ENCODE peak calls at places on chromosomes 11 and 22, in nine cellular contexts. One of them, this sample, is unnamed.

GRCh38 chr22:50444663-50445062 is 30.2 kb downstream of the SBF1 start:
- DNase-seq in omental fat pad: no peak
- DNase-seq in GM13977: no peak
- DNase-seq in HFFc6: peak; percentile 73
- DNase-seq in AG09309: peak; percentile 20
- DNase-seq in pancreas: peak; percentile 25
- DNase-seq in CD14-positive monocyte: no peak
- DNase-seq in foreskin keratinocyte: no peak
- DNase-seq in uterus: no peak
- DNase-seq in this sample: no peak

GRCh38 chr11:103035656-103036434 is 56.1 kb downstream of the DCUN1D5 start:
- DNase-seq in CD14-positive monocyte: no peak
- DNase-seq in omental fat pad: no peak
- DNase-seq in foreskin keratinocyte: peak; percentile 46
- DNase-seq in uterus: no peak
- DNase-seq in AG09309: peak; percentile 81
- DNase-seq in pancreas: peak; percentile 37
- DNase-seq in GM13977: peak; percentile 56
- DNase-seq in HFFc6: peak; percentile 88
- DNase-seq in this sample: peak; percentile 53

GRCh38 chr22:40055143-40055926 is 60.6 kb downstream of the FAM83F start:
- DNase-seq in omental fat pad: no peak
- DNase-seq in CD14-positive monocyte: no peak
- DNase-seq in foreskin keratinocyte: no peak
- DNase-seq in AG09309: no peak
- DNase-seq in GM13977: peak; percentile 43
- DNase-seq in HFFc6: no peak
- DNase-seq in pancreas: no peak
- DNase-seq in uterus: no peak
- DNase-seq in this sample: no peak

GRCh38 chr11:76579047-76579751 is 91.3 kb downstream of the LRRC32 start:
- DNase-seq in GM13977: no peak
- DNase-seq in HFFc6: no peak
- DNase-seq in omental fat pad: no peak
- DNase-seq in foreskin keratinocyte: no peak
- DNase-seq in CD14-positive monocyte: no peak
- DNase-seq in uterus: peak; percentile 63
- DNase-seq in AG09309: no peak
- DNase-seq in pancreas: no peak
- DNase-seq in this sample: no peak

GRCh38 chr11:130721282-130721681 is 195.0 kb downstream of the SNX19 start:
- DNase-seq in GM13977: no peak
- DNase-seq in pancreas: no peak
- DNase-seq in omental fat pad: no peak
- DNase-seq in HFFc6: no peak
- DNase-seq in AG09309: no peak
- DNase-seq in uterus: no peak
- DNase-seq in foreskin keratinocyte: no peak
- DNase-seq in CD14-positive monocyte: no peak
- DNase-seq in this sample: no peak

GRCh38 chr11:19368726-19369364 is 128.1 kb upstream of the E2F8 start:
- DNase-seq in uterus: no peak
- DNase-seq in AG09309: peak; percentile 47
- DNase-seq in foreskin keratinocyte: no peak
- DNase-seq in omental fat pad: no peak
- DNase-seq in GM13977: no peak
- DNase-seq in CD14-positive monocyte: no peak
- DNase-seq in pancreas: no peak
- DNase-seq in HFFc6: peak; percentile 25
- DNase-seq in this sample: no peak

GRCh38 chr11:125407046-125407445 is 89.0 kb downstream of the FEZ1 start:
- DNase-seq in CD14-positive monocyte: no peak
- DNase-seq in HFFc6: no peak
- DNase-seq in AG09309: no peak
- DNase-seq in pancreas: no peak
- DNase-seq in omental fat pad: no peak
- DNase-seq in uterus: no peak
- DNase-seq in foreskin keratinocyte: no peak
- DNase-seq in GM13977: no peak
- DNase-seq in this sample: no peak

GRCh38 chr11:109914809-109915653 is 178.2 kb upstream of the ZC3H12C start:
- DNase-seq in omental fat pad: no peak
- DNase-seq in CD14-positive monocyte: no peak
- DNase-seq in AG09309: peak; percentile 14
- DNase-seq in uterus: no peak
- DNase-seq in foreskin keratinocyte: peak; percentile 31
- DNase-seq in GM13977: no peak
- DNase-seq in pancreas: no peak
- DNase-seq in HFFc6: no peak
- DNase-seq in this sample: peak; percentile 31

GRCh38 chr11:2218234-2218633 is 46.6 kb upstream of the TH start:
- DNase-seq in HFFc6: no peak
- DNase-seq in foreskin keratinocyte: no peak
- DNase-seq in AG09309: no peak
- DNase-seq in GM13977: no peak
- DNase-seq in omental fat pad: no peak
- DNase-seq in CD14-positive monocyte: no peak
- DNase-seq in pancreas: no peak
- DNase-seq in uterus: no peak
- DNase-seq in this sample: no peak

GRCh38 chr22:44445307-44445680 is 52.7 kb downstream of the RTL6 start:
- DNase-seq in HFFc6: no peak
- DNase-seq in GM13977: no peak
- DNase-seq in pancreas: no peak
- DNase-seq in foreskin keratinocyte: no peak
- DNase-seq in uterus: no peak
- DNase-seq in CD14-positive monocyte: no peak
- DNase-seq in AG09309: no peak
- DNase-seq in omental fat pad: no peak
- DNase-seq in this sample: no peak

GRCh38 chr11:113587318-113587739 is 112.1 kb upstream of the DRD2 start:
- DNase-seq in GM13977: peak; percentile 34
- DNase-seq in pancreas: no peak
- DNase-seq in foreskin keratinocyte: no peak
- DNase-seq in HFFc6: no peak
- DNase-seq in uterus: no peak
- DNase-seq in CD14-positive monocyte: no peak
- DNase-seq in AG09309: no peak
- DNase-seq in omental fat pad: no peak
- DNase-seq in this sample: no peak

GRCh38 chr11:34798985-34799384 is 117.2 kb downstream of the APIP start:
- DNase-seq in CD14-positive monocyte: no peak
- DNase-seq in AG09309: no peak
- DNase-seq in pancreas: no peak
- DNase-seq in uterus: no peak
- DNase-seq in HFFc6: no peak
- DNase-seq in omental fat pad: no peak
- DNase-seq in GM13977: no peak
- DNase-seq in foreskin keratinocyte: no peak
- DNase-seq in this sample: no peak

GRCh38 chr11:102192349-102193066 is 82.3 kb downstream of the YAP1 start:
- DNase-seq in uterus: no peak
- DNase-seq in GM13977: no peak
- DNase-seq in omental fat pad: no peak
- DNase-seq in pancreas: no peak
- DNase-seq in CD14-positive monocyte: no peak
- DNase-seq in foreskin keratinocyte: no peak
- DNase-seq in HFFc6: no peak
- DNase-seq in AG09309: no peak
- DNase-seq in this sample: no peak

GRCh38 chr11:72421351-72421750 is 13.0 kb downstream of the CLPB start:
- DNase-seq in pancreas: no peak
- DNase-seq in uterus: no peak
- DNase-seq in foreskin keratinocyte: no peak
- DNase-seq in AG09309: no peak
- DNase-seq in omental fat pad: no peak
- DNase-seq in GM13977: no peak
- DNase-seq in HFFc6: no peak
- DNase-seq in CD14-positive monocyte: no peak
- DNase-seq in this sample: peak; percentile 13

GRCh38 chr22:35103756-35104155 is 37.8 kb downstream of the ISX start:
- DNase-seq in HFFc6: no peak
- DNase-seq in foreskin keratinocyte: no peak
- DNase-seq in omental fat pad: no peak
- DNase-seq in uterus: no peak
- DNase-seq in CD14-positive monocyte: no peak
- DNase-seq in pancreas: no peak
- DNase-seq in GM13977: no peak
- DNase-seq in AG09309: no peak
- DNase-seq in this sample: no peak

GRCh38 chr11:8577791-8578581 is 16.0 kb downstream of the STK33 start:
- DNase-seq in pancreas: no peak
- DNase-seq in HFFc6: peak; percentile 21
- DNase-seq in uterus: no peak
- DNase-seq in GM13977: no peak
- DNase-seq in foreskin keratinocyte: peak; percentile 20
- DNase-seq in CD14-positive monocyte: no peak
- DNase-seq in omental fat pad: no peak
- DNase-seq in AG09309: no peak
- DNase-seq in this sample: no peak

DNA sequence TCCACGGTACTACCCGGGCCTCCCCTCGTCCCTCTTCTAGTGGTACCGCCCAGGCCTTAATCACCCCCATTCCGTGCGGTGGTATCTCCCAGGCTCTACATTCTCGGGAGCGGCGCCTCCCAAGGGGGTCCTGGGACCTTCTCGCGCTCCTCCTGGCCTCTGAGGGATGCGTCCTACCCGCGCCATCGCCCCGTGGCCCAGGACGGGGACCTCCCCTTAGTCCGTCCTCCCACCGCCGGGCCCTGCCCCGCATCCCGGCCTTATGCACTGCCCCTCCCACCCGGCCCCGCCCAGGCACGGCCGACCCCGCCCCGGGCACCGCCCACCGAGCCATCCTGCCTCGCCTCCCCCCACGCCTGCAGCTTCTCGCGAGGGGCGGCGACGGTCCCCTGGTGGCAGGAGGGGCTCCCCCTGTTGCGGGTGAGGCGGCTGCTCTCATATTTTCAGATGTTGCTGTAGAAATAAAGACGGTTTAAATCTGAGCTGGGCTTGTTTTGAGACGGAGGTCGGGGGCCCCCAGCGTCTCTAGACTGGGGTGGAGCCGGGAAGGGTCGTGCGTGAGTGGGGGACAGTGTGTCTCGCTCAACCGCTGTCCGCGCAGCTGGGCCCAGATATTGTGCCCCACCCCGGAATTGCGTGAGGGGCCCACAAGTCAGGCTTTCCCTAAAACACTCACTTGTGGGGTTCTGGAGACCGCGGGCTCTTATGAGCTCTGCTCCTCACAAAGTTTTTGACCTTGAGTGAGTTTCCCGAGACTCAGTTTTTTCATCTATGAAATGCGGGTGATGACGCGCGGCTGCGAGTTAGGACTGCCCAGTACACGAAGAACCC is 845 bp upstream of the RAB1B start:
- DNase-seq in CD14-positive monocyte: peak; percentile 75
- DNase-seq in foreskin keratinocyte: peak; percentile 39
- DNase-seq in HFFc6: peak; percentile 75
- DNase-seq in omental fat pad: peak; percentile 78
- DNase-seq in uterus: peak; percentile 92
- DNase-seq in AG09309: no peak
- DNase-seq in pancreas: peak; percentile 80
- DNase-seq in GM13977: peak; percentile 95
- DNase-seq in this sample: peak; percentile 88
- TF ChIP-seq CTCF in CD14-positive monocyte: no peak
- TF ChIP-seq CTCF in foreskin keratinocyte: no peak
- TF ChIP-seq CTCF in HFFc6: peak; percentile 60
- TF ChIP-seq CTCF in omental fat pad: no peak
- TF ChIP-seq CTCF in uterus: peak; percentile 51
- TF ChIP-seq CTCF in AG09309: no peak
- TF ChIP-seq CTCF in pancreas: no peak
- TF ChIP-seq CTCF in GM13977: no peak
- TF ChIP-seq CTCF in this sample: no peak

GRCh38 chr11:108115495-108116140 is 5.7 kb upstream of the ACAT1 start:
- DNase-seq in AG09309: peak; percentile 55
- DNase-seq in omental fat pad: peak; percentile 91
- DNase-seq in GM13977: no peak
- DNase-seq in pancreas: peak; percentile 84
- DNase-seq in foreskin keratinocyte: peak; percentile 63
- DNase-seq in CD14-positive monocyte: no peak
- DNase-seq in uterus: peak; percentile 96
- DNase-seq in HFFc6: peak; percentile 86
- DNase-seq in this sample: peak; percentile 72

GRCh38 chr11:108125126-108125525 is 3.8 kb downstream of the ACAT1 start:
- DNase-seq in CD14-positive monocyte: no peak
- DNase-seq in uterus: no peak
- DNase-seq in foreskin keratinocyte: no peak
- DNase-seq in AG09309: no peak
- DNase-seq in pancreas: no peak
- DNase-seq in GM13977: no peak
- DNase-seq in HFFc6: no peak
- DNase-seq in omental fat pad: no peak
- DNase-seq in this sample: no peak

GRCh38 chr11:108122166-108122628 is 830 bp downstream of the ACAT1 start:
- DNase-seq in foreskin keratinocyte: no peak
- DNase-seq in CD14-positive monocyte: no peak
- DNase-seq in uterus: no peak
- DNase-seq in omental fat pad: no peak
- DNase-seq in pancreas: no peak
- DNase-seq in HFFc6: no peak
- DNase-seq in AG09309: no peak
- DNase-seq in GM13977: no peak
- DNase-seq in this sample: no peak

GRCh38 chr11:108117746-108118371 is 3.5 kb upstream of the ACAT1 start:
- DNase-seq in omental fat pad: no peak
- DNase-seq in GM13977: peak; percentile 52
- DNase-seq in pancreas: no peak
- DNase-seq in uterus: no peak
- DNase-seq in CD14-positive monocyte: no peak
- DNase-seq in foreskin keratinocyte: no peak
- DNase-seq in HFFc6: peak; percentile 45
- DNase-seq in AG09309: peak; percentile 43
- DNase-seq in this sample: peak; percentile 44

GRCh38 chr11:108121274-108122155 is at the start of gene ACAT1:
- DNase-seq in HFFc6: peak; percentile 85
- DNase-seq in omental fat pad: peak; percentile 98
- DNase-seq in uterus: peak; percentile 98
- DNase-seq in GM13977: peak; percentile 92
- DNase-seq in pancreas: peak; percentile 98
- DNase-seq in AG09309: peak; percentile 40
- DNase-seq in foreskin keratinocyte: peak; percentile 46
- DNase-seq in CD14-positive monocyte: peak; percentile 94
- DNase-seq in this sample: peak; percentile 84
- TF ChIP-seq CTCF in HFFc6: peak; percentile 71
- TF ChIP-seq CTCF in omental fat pad: no peak
- TF ChIP-seq CTCF in uterus: peak; percentile 64
- TF ChIP-seq CTCF in GM13977: no peak
- TF ChIP-seq CTCF in pancreas: peak; percentile 25
- TF ChIP-seq CTCF in AG09309: peak; percentile 15
- TF ChIP-seq CTCF in foreskin keratinocyte: peak; percentile 31
- TF ChIP-seq CTCF in CD14-positive monocyte: peak; percentile 17
- TF ChIP-seq CTCF in this sample: no peak

GRCh38 chr11:65530157-65530496 is 5.2 kb downstream of the SCYL1 start:
- DNase-seq in AG09309: no peak
- DNase-seq in pancreas: no peak
- DNase-seq in HFFc6: no peak
- DNase-seq in CD14-positive monocyte: no peak
- DNase-seq in omental fat pad: no peak
- DNase-seq in GM13977: no peak
- DNase-seq in uterus: no peak
- DNase-seq in foreskin keratinocyte: no peak
- DNase-seq in this sample: no peak
- TF ChIP-seq CTCF in AG09309: peak; percentile 27
- TF ChIP-seq CTCF in pancreas: no peak
- TF ChIP-seq CTCF in HFFc6: peak; percentile 60
- TF ChIP-seq CTCF in CD14-positive monocyte: no peak
- TF ChIP-seq CTCF in omental fat pad: no peak
- TF ChIP-seq CTCF in GM13977: peak; percentile 17
- TF ChIP-seq CTCF in uterus: no peak
- TF ChIP-seq CTCF in foreskin keratinocyte: peak; percentile 30
- TF ChIP-seq CTCF in this sample: no peak

GRCh38 chr11:64007629-64008282 is 21.5 kb downstream of the OTUB1 start:
- DNase-seq in AG09309: no peak
- DNase-seq in CD14-positive monocyte: peak; percentile 73
- DNase-seq in pancreas: peak; percentile 77
- DNase-seq in omental fat pad: peak; percentile 30
- DNase-seq in foreskin keratinocyte: no peak
- DNase-seq in uterus: peak; percentile 79
- DNase-seq in HFFc6: no peak
- DNase-seq in GM13977: peak; percentile 63
- DNase-seq in this sample: no peak
- TF ChIP-seq CTCF in AG09309: peak; percentile 13
- TF ChIP-seq CTCF in CD14-positive monocyte: peak; percentile 8
- TF ChIP-seq CTCF in pancreas: no peak
- TF ChIP-seq CTCF in omental fat pad: no peak
- TF ChIP-seq CTCF in foreskin keratinocyte: no peak
- TF ChIP-seq CTCF in uterus: peak; percentile 48
- TF ChIP-seq CTCF in HFFc6: no peak
- TF ChIP-seq CTCF in GM13977: no peak
- TF ChIP-seq CTCF in this sample: no peak